ENCODE peak calls at places on chromosomes 1 and 21, in eight cellular contexts. One of them, this sample, is unnamed.

GRCh38 chr1:32870615-32871363 is at the start of gene FNDC5:
- DNase-seq in heart left ventricle: peak; percentile 42
- DNase-seq in suprapubic skin: peak; percentile 65
- DNase-seq in colonic mucosa: no peak
- DNase-seq in cardiac muscle cell: peak; percentile 43
- DNase-seq in endodermal cell: peak; percentile 78
- DNase-seq in Caco-2: no peak
- DNase-seq in AG04450: no peak
- DNase-seq in this sample: no peak

GRCh38 chr1:228445867-228446584 is 29.4 kb upstream of the TRIM17 start:
- DNase-seq in AG04450: no peak
- DNase-seq in colonic mucosa: no peak
- DNase-seq in endodermal cell: peak; percentile 81
- DNase-seq in suprapubic skin: no peak
- DNase-seq in Caco-2: no peak
- DNase-seq in heart left ventricle: peak; percentile 56
- DNase-seq in cardiac muscle cell: peak; percentile 82
- DNase-seq in this sample: no peak

GRCh38 chr1:113567427-113567826 is 177.1 kb downstream of the MAGI3 start:
- DNase-seq in heart left ventricle: no peak
- DNase-seq in Caco-2: no peak
- DNase-seq in colonic mucosa: no peak
- DNase-seq in AG04450: no peak
- DNase-seq in endodermal cell: no peak
- DNase-seq in cardiac muscle cell: no peak
- DNase-seq in suprapubic skin: no peak
- DNase-seq in this sample: no peak

GRCh38 chr1:186792870-186793581 is 35.7 kb upstream of the PLA2G4A start:
- DNase-seq in suprapubic skin: no peak
- DNase-seq in colonic mucosa: no peak
- DNase-seq in cardiac muscle cell: peak; percentile 36
- DNase-seq in Caco-2: no peak
- DNase-seq in heart left ventricle: no peak
- DNase-seq in endodermal cell: no peak
- DNase-seq in AG04450: no peak
- DNase-seq in this sample: no peak

GRCh38 chr1:90963651-90964050 is 58.2 kb downstream of the ZNF644 start:
- DNase-seq in Caco-2: no peak
- DNase-seq in heart left ventricle: no peak
- DNase-seq in AG04450: no peak
- DNase-seq in cardiac muscle cell: no peak
- DNase-seq in colonic mucosa: no peak
- DNase-seq in endodermal cell: no peak
- DNase-seq in suprapubic skin: no peak
- DNase-seq in this sample: no peak

GRCh38 chr1:155859881-155860841 is 794 bp downstream of the SYT11 start:
- DNase-seq in colonic mucosa: peak; percentile 45
- DNase-seq in heart left ventricle: peak; percentile 91
- DNase-seq in endodermal cell: no peak
- DNase-seq in cardiac muscle cell: peak; percentile 89
- DNase-seq in AG04450: peak; percentile 74
- DNase-seq in Caco-2: no peak
- DNase-seq in suprapubic skin: no peak
- DNase-seq in this sample: peak; percentile 33

GRCh38 chr1:150366416-150367296 is 2.7 kb downstream of the RPRD2 start:
- DNase-seq in AG04450: no peak
- DNase-seq in Caco-2: no peak
- DNase-seq in heart left ventricle: no peak
- DNase-seq in colonic mucosa: no peak
- DNase-seq in endodermal cell: no peak
- DNase-seq in suprapubic skin: no peak
- DNase-seq in cardiac muscle cell: peak; percentile 8
- DNase-seq in this sample: no peak

GRCh38 chr1:8763888-8764287 is 53.6 kb downstream of the RERE start:
- DNase-seq in Caco-2: no peak
- DNase-seq in suprapubic skin: no peak
- DNase-seq in cardiac muscle cell: peak; percentile 48
- DNase-seq in endodermal cell: peak; percentile 78
- DNase-seq in heart left ventricle: no peak
- DNase-seq in colonic mucosa: no peak
- DNase-seq in AG04450: no peak
- DNase-seq in this sample: no peak

GRCh38 chr1:6251233-6251632 is 7.3 kb downstream of the HES3 start:
- DNase-seq in colonic mucosa: no peak
- DNase-seq in cardiac muscle cell: no peak
- DNase-seq in endodermal cell: peak; percentile 38
- DNase-seq in Caco-2: no peak
- DNase-seq in heart left ventricle: no peak
- DNase-seq in AG04450: no peak
- DNase-seq in suprapubic skin: no peak
- DNase-seq in this sample: no peak

GRCh38 chr1:152566681-152567080 is at the start of gene LCE3E:
- DNase-seq in suprapubic skin: no peak
- DNase-seq in heart left ventricle: no peak
- DNase-seq in colonic mucosa: no peak
- DNase-seq in AG04450: no peak
- DNase-seq in Caco-2: no peak
- DNase-seq in endodermal cell: no peak
- DNase-seq in cardiac muscle cell: no peak
- DNase-seq in this sample: no peak

GRCh38 chr21:43817157-43818086 is 28.0 kb downstream of the RRP1 start:
- DNase-seq in suprapubic skin: no peak
- DNase-seq in cardiac muscle cell: no peak
- DNase-seq in heart left ventricle: peak; percentile 25
- DNase-seq in AG04450: no peak
- DNase-seq in endodermal cell: no peak
- DNase-seq in Caco-2: no peak
- DNase-seq in colonic mucosa: no peak
- DNase-seq in this sample: no peak

GRCh38 chr1:58465825-58466617 is 80.5 kb downstream of the OMA1 start:
- DNase-seq in cardiac muscle cell: peak; percentile 81
- DNase-seq in Caco-2: no peak
- DNase-seq in heart left ventricle: no peak
- DNase-seq in AG04450: no peak
- DNase-seq in colonic mucosa: no peak
- DNase-seq in suprapubic skin: no peak
- DNase-seq in endodermal cell: no peak
- DNase-seq in this sample: no peak

GRCh38 chr1:198295186-198295585 is 138.4 kb downstream of the NEK7 start:
- DNase-seq in colonic mucosa: no peak
- DNase-seq in cardiac muscle cell: no peak
- DNase-seq in endodermal cell: no peak
- DNase-seq in AG04450: no peak
- DNase-seq in heart left ventricle: no peak
- DNase-seq in Caco-2: no peak
- DNase-seq in suprapubic skin: no peak
- DNase-seq in this sample: no peak

GRCh38 chr1:168116327-168116799 is 20.4 kb downstream of the GPR161 start:
- DNase-seq in cardiac muscle cell: no peak
- DNase-seq in AG04450: no peak
- DNase-seq in suprapubic skin: no peak
- DNase-seq in Caco-2: peak; percentile 70
- DNase-seq in heart left ventricle: no peak
- DNase-seq in endodermal cell: no peak
- DNase-seq in colonic mucosa: peak; percentile 80
- DNase-seq in this sample: peak; percentile 31

DNA sequence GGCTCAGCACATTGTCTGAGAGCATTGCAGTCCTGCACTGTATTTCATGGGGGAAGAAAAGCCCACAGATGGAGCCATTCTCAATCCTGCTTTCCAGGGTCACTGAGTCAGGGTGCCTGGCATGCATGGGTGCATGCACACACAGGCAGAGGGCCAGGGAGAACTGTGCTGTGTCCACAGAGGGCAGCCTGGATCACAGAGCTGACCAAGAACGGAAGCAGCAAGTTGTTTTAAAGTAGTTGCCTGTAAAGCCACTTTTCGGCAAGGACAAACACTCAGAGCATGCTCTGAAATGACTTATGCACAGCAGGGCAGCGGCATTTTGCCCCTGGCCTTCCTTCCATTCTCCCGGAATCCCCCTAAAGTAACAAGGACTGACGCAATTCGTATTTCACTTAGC is 3.6 kb downstream of the ERG start:
- DNase-seq in heart left ventricle: no peak
- DNase-seq in colonic mucosa: no peak
- DNase-seq in cardiac muscle cell: no peak
- DNase-seq in suprapubic skin: no peak
- DNase-seq in AG04450: no peak
- DNase-seq in Caco-2: no peak
- DNase-seq in endodermal cell: no peak
- DNase-seq in this sample: no peak
- H3K4me3 ChIP-seq in heart left ventricle: peak overlapping the region; percentile 55
- H3K4me3 ChIP-seq in colonic mucosa: no peak overlapping the region
- H3K4me3 ChIP-seq in cardiac muscle cell: no peak overlapping the region
- H3K4me3 ChIP-seq in suprapubic skin: peak overlapping the region; percentile 27
- H3K4me3 ChIP-seq in AG04450: no peak overlapping the region
- H3K4me3 ChIP-seq in Caco-2: no peak overlapping the region
- H3K4me3 ChIP-seq in endodermal cell: no peak overlapping the region
- H3K4me3 ChIP-seq in this sample: peak overlapping the region; percentile 22

DNA sequence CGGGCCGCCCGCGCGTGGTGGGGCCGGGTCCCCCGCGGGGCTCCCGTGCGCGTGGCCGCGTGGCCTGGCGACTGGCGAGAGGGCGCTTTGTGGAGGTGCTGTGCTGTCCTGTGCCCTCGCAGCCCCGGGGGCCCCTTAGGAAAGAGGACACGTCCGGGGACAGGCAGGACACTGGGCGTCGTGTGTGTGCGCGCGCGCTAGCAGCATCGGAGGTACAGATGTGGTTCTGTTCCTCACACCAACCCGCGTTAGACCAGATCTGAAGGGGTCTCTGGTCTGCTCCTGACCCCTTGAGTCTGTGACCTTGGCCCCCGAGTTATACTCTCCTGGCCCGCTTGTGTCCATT is 489 bp downstream of the ACTN2 start:
- DNase-seq in AG04450: no peak
- DNase-seq in colonic mucosa: no peak
- DNase-seq in Caco-2: no peak
- DNase-seq in cardiac muscle cell: no peak
- DNase-seq in heart left ventricle: peak; percentile 51
- DNase-seq in endodermal cell: peak; percentile 64
- DNase-seq in suprapubic skin: no peak
- DNase-seq in this sample: no peak
- H3K4me3 ChIP-seq in AG04450: peak overlapping the region; percentile 45
- H3K4me3 ChIP-seq in colonic mucosa: peak overlapping the region; percentile 35
- H3K4me3 ChIP-seq in Caco-2: peak overlapping the region; percentile 34
- H3K4me3 ChIP-seq in cardiac muscle cell: peak overlapping the region; percentile 69
- H3K4me3 ChIP-seq in heart left ventricle: peak overlapping the region; percentile 61
- H3K4me3 ChIP-seq in endodermal cell: peak overlapping the region; percentile 71
- H3K4me3 ChIP-seq in suprapubic skin: peak overlapping the region; percentile 53
- H3K4me3 ChIP-seq in this sample: peak overlapping the region; percentile 58

DNA sequence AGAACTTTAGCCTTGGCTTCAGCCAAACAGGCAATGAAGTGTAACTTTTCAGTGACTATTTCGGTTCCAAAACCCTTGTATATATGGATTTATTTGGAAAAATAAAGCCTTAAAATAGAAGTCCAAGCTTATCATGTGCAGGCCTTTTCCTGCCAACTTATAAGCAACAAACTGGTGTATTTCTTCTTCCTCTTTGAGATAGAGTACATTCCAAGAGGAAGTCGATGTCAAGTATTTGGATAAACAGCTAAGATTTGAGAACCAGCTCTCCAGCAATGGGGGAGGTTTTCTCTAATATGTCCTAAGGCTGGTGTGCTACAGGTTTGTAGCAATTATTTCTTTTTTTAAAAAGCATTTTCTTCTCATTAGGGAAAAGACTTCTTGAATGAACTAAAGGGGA is 407.8 kb downstream of the DUSP10 start:
- DNase-seq in Caco-2: no peak
- DNase-seq in AG04450: no peak
- DNase-seq in suprapubic skin: no peak
- DNase-seq in endodermal cell: no peak
- DNase-seq in heart left ventricle: no peak
- DNase-seq in colonic mucosa: no peak
- DNase-seq in cardiac muscle cell: peak; percentile 54
- DNase-seq in this sample: no peak
- H3K4me3 ChIP-seq in Caco-2: no peak overlapping the region
- H3K4me3 ChIP-seq in AG04450: no peak overlapping the region
- H3K4me3 ChIP-seq in suprapubic skin: no peak overlapping the region
- H3K4me3 ChIP-seq in endodermal cell: no peak overlapping the region
- H3K4me3 ChIP-seq in heart left ventricle: no peak overlapping the region
- H3K4me3 ChIP-seq in colonic mucosa: no peak overlapping the region
- H3K4me3 ChIP-seq in cardiac muscle cell: no peak overlapping the region
- H3K4me3 ChIP-seq in this sample: no peak overlapping the region

GRCh38 chr1:56330400-56331026 is 248.8 kb downstream of the PLPP3 start:
- DNase-seq in colonic mucosa: no peak
- DNase-seq in suprapubic skin: no peak
- DNase-seq in endodermal cell: no peak
- DNase-seq in Caco-2: no peak
- DNase-seq in cardiac muscle cell: peak; percentile 63
- DNase-seq in AG04450: peak; percentile 48
- DNase-seq in heart left ventricle: no peak
- DNase-seq in this sample: no peak

GRCh38 chr1:56331892-56332567 is 247.3 kb downstream of the PLPP3 start:
- DNase-seq in suprapubic skin: no peak
- DNase-seq in heart left ventricle: no peak
- DNase-seq in AG04450: no peak
- DNase-seq in colonic mucosa: no peak
- DNase-seq in cardiac muscle cell: no peak
- DNase-seq in Caco-2: no peak
- DNase-seq in endodermal cell: no peak
- DNase-seq in this sample: no peak

GRCh38 chr1:56327195-56327594 is 252.2 kb downstream of the PLPP3 start:
- DNase-seq in cardiac muscle cell: no peak
- DNase-seq in Caco-2: no peak
- DNase-seq in suprapubic skin: no peak
- DNase-seq in AG04450: no peak
- DNase-seq in heart left ventricle: no peak
- DNase-seq in endodermal cell: no peak
- DNase-seq in colonic mucosa: no peak
- DNase-seq in this sample: no peak

GRCh38 chr1:56331207-56331891 is 248.0 kb downstream of the PLPP3 start:
- DNase-seq in Caco-2: no peak
- DNase-seq in colonic mucosa: no peak
- DNase-seq in AG04450: no peak
- DNase-seq in cardiac muscle cell: no peak
- DNase-seq in heart left ventricle: no peak
- DNase-seq in endodermal cell: no peak
- DNase-seq in suprapubic skin: no peak
- DNase-seq in this sample: no peak

DNA sequence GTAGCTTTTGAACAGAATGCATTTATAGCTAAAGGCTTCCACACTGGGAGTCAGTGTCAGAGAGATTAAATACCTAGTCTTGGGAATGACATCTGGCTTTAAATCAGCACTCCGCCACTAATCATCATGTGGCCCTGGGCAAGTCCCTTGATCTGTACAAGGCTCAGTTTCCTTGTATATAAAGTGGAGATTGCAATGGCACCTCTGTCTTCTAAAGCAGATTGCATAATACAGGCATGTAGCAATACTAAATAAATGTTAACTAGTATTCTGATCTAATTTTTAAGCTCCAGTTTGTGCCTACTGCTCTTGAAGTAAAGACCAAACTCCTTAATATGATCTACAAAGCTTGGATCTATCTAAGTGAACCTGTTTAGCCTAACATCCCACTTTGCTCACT is 249.4 kb downstream of the PLPP3 start:
- DNase-seq in AG04450: no peak
- DNase-seq in Caco-2: no peak
- DNase-seq in endodermal cell: no peak
- DNase-seq in heart left ventricle: no peak
- DNase-seq in colonic mucosa: no peak
- DNase-seq in cardiac muscle cell: no peak
- DNase-seq in suprapubic skin: no peak
- DNase-seq in this sample: no peak
- H3K4me3 ChIP-seq in AG04450: no peak overlapping the region
- H3K4me3 ChIP-seq in Caco-2: no peak overlapping the region
- H3K4me3 ChIP-seq in endodermal cell: no peak overlapping the region
- H3K4me3 ChIP-seq in heart left ventricle: no peak overlapping the region
- H3K4me3 ChIP-seq in colonic mucosa: no peak overlapping the region
- H3K4me3 ChIP-seq in cardiac muscle cell: no peak overlapping the region
- H3K4me3 ChIP-seq in suprapubic skin: no peak overlapping the region
- H3K4me3 ChIP-seq in this sample: no peak overlapping the region

GRCh38 chr1:30744060-30744756 is 13.4 kb downstream of the LAPTM5 start:
- DNase-seq in endodermal cell: no peak
- DNase-seq in AG04450: peak; percentile 27
- DNase-seq in Caco-2: no peak
- DNase-seq in heart left ventricle: no peak
- DNase-seq in cardiac muscle cell: peak; percentile 42
- DNase-seq in colonic mucosa: no peak
- DNase-seq in suprapubic skin: no peak
- DNase-seq in this sample: no peak
- H3K4me3 ChIP-seq in endodermal cell: no peak overlapping the region
- H3K4me3 ChIP-seq in AG04450: no peak overlapping the region
- H3K4me3 ChIP-seq in Caco-2: no peak overlapping the region
- H3K4me3 ChIP-seq in heart left ventricle: no peak overlapping the region
- H3K4me3 ChIP-seq in cardiac muscle cell: no peak overlapping the region
- H3K4me3 ChIP-seq in colonic mucosa: no peak overlapping the region
- H3K4me3 ChIP-seq in suprapubic skin: no peak overlapping the region
- H3K4me3 ChIP-seq in this sample: no peak overlapping the region